ENCODE peak calls at places on chromosomes 5 and 9, in six cellular contexts. C is G401, T is hepatic stellate cell, K is left ventricle myocardium superior, H is NCI-H510A, J is endothelial cell. L is an unnamed sample.

GRCh38 chr5:56822961-56823360 is 7.6 kb downstream of the MAP3K1 start:
- DNase-seq in K (peak; percentile 26), C (no peak), T (no peak), J (no peak), H (no peak), L (no peak)

GRCh38 chr5:134503088-134503936 is 22.2 kb upstream of the JADE2 start:
- DNase-seq in C (no peak), H (no peak), T (peak; percentile 91), J (peak; percentile 32), K (peak; percentile 72), L (peak; percentile 88)

GRCh38 chr5:178304761-178305645 is 72.4 kb upstream of the PHYKPL start:
- DNase-seq in K (no peak), T (no peak), J (no peak), C (no peak), H (no peak), L (no peak)

GRCh38 chr9:113187935-113188595 is 33.0 kb downstream of the FKBP15 start:
- DNase-seq in K (peak; percentile 43), J (no peak), T (peak; percentile 90), C (no peak), H (no peak), L (peak; percentile 75)

GRCh38 chr9:20693068-20693467 is 9.0 kb downstream of the FOCAD start:
- DNase-seq in T (no peak), J (no peak), H (no peak), K (no peak), C (no peak), L (no peak)

GRCh38 chr9:31103836-31104235 is 1280.6 kb upstream of the ACO1 start:
- DNase-seq in K (no peak), H (no peak), C (no peak), J (no peak), T (no peak), L (no peak)

GRCh38 chr9:93234600-93234999 is 50.7 kb downstream of the WNK2 start:
- DNase-seq in K (peak; percentile 65), T (no peak), J (no peak), H (no peak), C (no peak), L (no peak)

GRCh38 chr9:91746904-91747303 is 203.1 kb downstream of the ROR2 start:
- DNase-seq in C (no peak), K (no peak), T (no peak), H (peak; percentile 14), J (no peak), L (peak; percentile 34)

GRCh38 chr5:39178856-39179255 is 40.5 kb downstream of the FYB1 start:
- DNase-seq in J (no peak), T (no peak), H (no peak), K (no peak), C (no peak), L (no peak)

GRCh38 chr5:78113689-78114088 is 180.8 kb downstream of the AP3B1 start:
- DNase-seq in C (no peak), T (no peak), H (no peak), K (no peak), J (no peak), L (no peak)

GRCh38 chr5:158492850-158493249 is 606.9 kb downstream of the EBF1 start:
- DNase-seq in J (no peak), T (no peak), C (no peak), K (no peak), H (no peak), L (no peak)

GRCh38 chr9:93009337-93010015 is 49.0 kb upstream of the SUSD3 start:
- DNase-seq in J (no peak), K (no peak), C (no peak), T (no peak), H (no peak), L (no peak)

GRCh38 chr5:124176692-124177091 is 569.7 kb downstream of the ZNF608 start:
- DNase-seq in H (no peak), T (no peak), J (no peak), C (peak; percentile 11), K (peak; percentile 30), L (no peak)

GRCh38 chr5:78647838-78648358 is 674 bp downstream of the LHFPL2 start:
- DNase-seq in K (peak; percentile 80), H (no peak), J (peak; percentile 59), T (peak; percentile 50), C (no peak), L (no peak)